ENCODE peak calls at places on chromosomes 6 and 20, in seven cellular contexts. One of them, this sample, is unnamed.

GRCh38 chr6:163354085-163354484 is 60.4 kb upstream of the QKI start:
- DNase-seq in tibial nerve: no peak
- DNase-seq in breast epithelium: no peak
- DNase-seq in stomach: no peak
- DNase-seq in A549: no peak
- DNase-seq in NB4: peak; percentile 72
- DNase-seq in endothelial cell of umbilical vein: peak; percentile 60
- DNase-seq in this sample: no peak

GRCh38 chr6:166784691-166785090 is 157.6 kb upstream of the RPS6KA2 start:
- DNase-seq in stomach: no peak
- DNase-seq in tibial nerve: no peak
- DNase-seq in breast epithelium: no peak
- DNase-seq in A549: no peak
- DNase-seq in endothelial cell of umbilical vein: no peak
- DNase-seq in NB4: no peak
- DNase-seq in this sample: no peak

GRCh38 chr20:32966881-32967781 is 37.1 kb downstream of the SUN5 start:
- DNase-seq in NB4: peak; percentile 68
- DNase-seq in A549: no peak
- DNase-seq in endothelial cell of umbilical vein: no peak
- DNase-seq in stomach: peak; percentile 25
- DNase-seq in tibial nerve: no peak
- DNase-seq in breast epithelium: peak; percentile 14
- DNase-seq in this sample: no peak

GRCh38 chr20:11935754-11936551 is 18.3 kb downstream of the BTBD3 start:
- DNase-seq in A549: no peak
- DNase-seq in endothelial cell of umbilical vein: no peak
- DNase-seq in NB4: no peak
- DNase-seq in tibial nerve: no peak
- DNase-seq in breast epithelium: no peak
- DNase-seq in stomach: no peak
- DNase-seq in this sample: no peak

GRCh38 chr20:49914310-49915117 is 815 bp downstream of the SPATA2 start:
- DNase-seq in stomach: no peak
- DNase-seq in endothelial cell of umbilical vein: peak; percentile 29
- DNase-seq in A549: no peak
- DNase-seq in breast epithelium: no peak
- DNase-seq in tibial nerve: no peak
- DNase-seq in NB4: peak; percentile 57
- DNase-seq in this sample: peak; percentile 38

GRCh38 chr6:166612471-166612881 is 14.6 kb downstream of the RPS6KA2 start:
- DNase-seq in endothelial cell of umbilical vein: no peak
- DNase-seq in A549: no peak
- DNase-seq in tibial nerve: no peak
- DNase-seq in stomach: no peak
- DNase-seq in NB4: no peak
- DNase-seq in breast epithelium: no peak
- DNase-seq in this sample: no peak

GRCh38 chr6:44452725-44453124 is 65.2 kb downstream of the CDC5L start:
- DNase-seq in endothelial cell of umbilical vein: peak; percentile 20
- DNase-seq in breast epithelium: no peak
- DNase-seq in NB4: no peak
- DNase-seq in A549: peak; percentile 61
- DNase-seq in stomach: no peak
- DNase-seq in tibial nerve: no peak
- DNase-seq in this sample: peak; percentile 45

GRCh38 chr20:32946629-32947028 is 57.6 kb downstream of the SUN5 start:
- DNase-seq in A549: no peak
- DNase-seq in NB4: no peak
- DNase-seq in tibial nerve: no peak
- DNase-seq in breast epithelium: no peak
- DNase-seq in stomach: no peak
- DNase-seq in endothelial cell of umbilical vein: no peak
- DNase-seq in this sample: no peak

GRCh38 chr20:32763202-32763999 is 1.2 kb downstream of the DNMT3B start:
- DNase-seq in NB4: peak; percentile 38
- DNase-seq in endothelial cell of umbilical vein: no peak
- DNase-seq in breast epithelium: no peak
- DNase-seq in A549: no peak
- DNase-seq in stomach: no peak
- DNase-seq in tibial nerve: no peak
- DNase-seq in this sample: no peak

GRCh38 chr6:131763749-131764148 is 44.1 kb upstream of the ENPP1 start:
- DNase-seq in NB4: no peak
- DNase-seq in tibial nerve: no peak
- DNase-seq in breast epithelium: no peak
- DNase-seq in endothelial cell of umbilical vein: no peak
- DNase-seq in A549: no peak
- DNase-seq in stomach: no peak
- DNase-seq in this sample: no peak

GRCh38 chr6:8207869-8208191 is 105.5 kb upstream of the EEF1E1 start:
- DNase-seq in A549: no peak
- DNase-seq in tibial nerve: no peak
- DNase-seq in stomach: no peak
- DNase-seq in breast epithelium: no peak
- DNase-seq in NB4: no peak
- DNase-seq in endothelial cell of umbilical vein: no peak
- DNase-seq in this sample: no peak

GRCh38 chr20:20643925-20644324 is 68.5 kb downstream of the RALGAPA2 start:
- DNase-seq in stomach: no peak
- DNase-seq in tibial nerve: no peak
- DNase-seq in endothelial cell of umbilical vein: no peak
- DNase-seq in breast epithelium: no peak
- DNase-seq in A549: no peak
- DNase-seq in NB4: no peak
- DNase-seq in this sample: no peak

GRCh38 chr20:41617059-41617921 is 887 bp downstream of the CHD6 start:
- DNase-seq in stomach: no peak
- DNase-seq in breast epithelium: no peak
- DNase-seq in tibial nerve: peak; percentile 7
- DNase-seq in endothelial cell of umbilical vein: peak; percentile 49
- DNase-seq in NB4: peak; percentile 77
- DNase-seq in A549: peak; percentile 28
- DNase-seq in this sample: peak; percentile 40

GRCh38 chr6:118207947-118208346 is 300.9 kb downstream of the SLC35F1 start:
- DNase-seq in A549: no peak
- DNase-seq in endothelial cell of umbilical vein: no peak
- DNase-seq in tibial nerve: no peak
- DNase-seq in NB4: no peak
- DNase-seq in breast epithelium: no peak
- DNase-seq in stomach: no peak
- DNase-seq in this sample: no peak

GRCh38 chr6:144151010-144151727 is 852 bp downstream of the STX11 start:
- DNase-seq in endothelial cell of umbilical vein: peak; percentile 64
- DNase-seq in tibial nerve: peak; percentile 36
- DNase-seq in stomach: no peak
- DNase-seq in A549: peak; percentile 3
- DNase-seq in NB4: peak; percentile 75
- DNase-seq in breast epithelium: no peak
- DNase-seq in this sample: no peak
- TF ChIP-seq POLR2A in endothelial cell of umbilical vein: no peak
- TF ChIP-seq POLR2A in tibial nerve: peak; percentile 21
- TF ChIP-seq POLR2A in stomach: no peak
- TF ChIP-seq POLR2A in A549: no peak
- TF ChIP-seq POLR2A in NB4: peak; percentile 31
- TF ChIP-seq POLR2A in breast epithelium: no peak
- TF ChIP-seq POLR2A in this sample: no peak

DNA sequence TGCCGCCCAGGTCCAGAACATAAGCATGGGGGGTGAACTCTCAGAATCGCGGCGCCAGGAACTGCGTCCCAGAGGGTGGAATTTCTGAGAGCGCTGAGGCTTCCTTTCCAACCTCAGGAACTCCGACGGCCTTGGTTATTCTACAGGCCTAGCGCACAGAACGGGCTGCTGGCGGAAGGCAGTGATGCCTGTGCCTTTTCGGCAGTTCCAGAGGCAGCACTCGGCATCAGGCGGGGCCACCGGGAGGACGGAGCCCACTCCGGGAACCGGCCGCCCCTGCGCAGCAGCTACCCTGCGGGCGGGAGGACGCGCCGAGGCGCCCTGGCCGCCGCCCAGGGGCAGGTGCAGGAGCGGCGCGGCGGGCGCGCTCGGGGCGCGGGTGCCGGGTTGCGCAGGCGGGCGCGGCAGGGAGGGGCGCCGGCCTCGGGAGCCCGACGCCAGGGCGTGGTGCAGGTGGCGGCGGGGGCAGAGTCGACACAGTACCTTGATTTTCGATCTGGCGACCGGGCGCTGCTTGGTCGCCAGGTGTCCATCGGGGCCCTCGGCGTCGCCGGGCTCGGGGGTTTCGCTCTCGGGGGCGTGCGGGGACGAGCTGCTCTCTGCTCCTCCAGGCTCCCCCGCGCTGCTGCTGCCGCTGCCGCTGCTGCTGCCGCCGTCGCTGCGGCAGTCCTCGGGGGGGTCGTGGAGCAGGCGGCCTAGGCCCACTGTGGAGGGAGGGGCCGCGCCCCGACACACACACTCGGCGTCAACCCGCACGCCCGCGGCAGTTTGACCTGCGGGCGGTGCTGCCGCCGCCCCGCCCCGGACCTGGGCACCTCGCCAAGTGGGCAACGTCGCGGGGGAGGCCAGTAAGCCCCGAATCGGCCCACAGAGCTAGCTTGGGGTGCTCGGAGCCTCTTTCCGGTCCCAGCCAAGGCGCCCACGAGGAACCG is 1.3 kb downstream of the OVOL2 start:
- DNase-seq in tibial nerve: no peak
- DNase-seq in stomach: peak; percentile 64
- DNase-seq in A549: peak; percentile 34
- DNase-seq in endothelial cell of umbilical vein: no peak
- DNase-seq in breast epithelium: no peak
- DNase-seq in NB4: peak; percentile 20
- DNase-seq in this sample: no peak
- TF ChIP-seq POLR2A in tibial nerve: no peak
- TF ChIP-seq POLR2A in stomach: no peak
- TF ChIP-seq POLR2A in A549: no peak
- TF ChIP-seq POLR2A in endothelial cell of umbilical vein: no peak
- TF ChIP-seq POLR2A in breast epithelium: no peak
- TF ChIP-seq POLR2A in NB4: no peak
- TF ChIP-seq POLR2A in this sample: no peak

GRCh38 chr6:159760602-159761057 is 1.2 kb upstream of the ACAT2 start:
- DNase-seq in A549: peak; percentile 16
- DNase-seq in breast epithelium: no peak
- DNase-seq in stomach: no peak
- DNase-seq in endothelial cell of umbilical vein: peak; percentile 44
- DNase-seq in NB4: no peak
- DNase-seq in tibial nerve: no peak
- DNase-seq in this sample: peak; percentile 19
- TF ChIP-seq POLR2A in A549: no peak
- TF ChIP-seq POLR2A in breast epithelium: no peak
- TF ChIP-seq POLR2A in stomach: no peak
- TF ChIP-seq POLR2A in endothelial cell of umbilical vein: no peak
- TF ChIP-seq POLR2A in NB4: no peak
- TF ChIP-seq POLR2A in tibial nerve: no peak
- TF ChIP-seq POLR2A in this sample: no peak

GRCh38 chr6:26175428-26176181 is 88.4 kb downstream of the HFE start:
- DNase-seq in tibial nerve: no peak
- DNase-seq in A549: peak; percentile 72
- DNase-seq in stomach: no peak
- DNase-seq in endothelial cell of umbilical vein: peak; percentile 85
- DNase-seq in NB4: peak; percentile 89
- DNase-seq in breast epithelium: no peak
- DNase-seq in this sample: no peak
- TF ChIP-seq POLR2A in tibial nerve: no peak
- TF ChIP-seq POLR2A in A549: no peak
- TF ChIP-seq POLR2A in stomach: no peak
- TF ChIP-seq POLR2A in endothelial cell of umbilical vein: no peak
- TF ChIP-seq POLR2A in NB4: no peak
- TF ChIP-seq POLR2A in breast epithelium: no peak
- TF ChIP-seq POLR2A in this sample: no peak

GRCh38 chr20:62252342-62252966 is 14.1 kb downstream of the OSBPL2 start:
- DNase-seq in tibial nerve: no peak
- DNase-seq in endothelial cell of umbilical vein: no peak
- DNase-seq in breast epithelium: no peak
- DNase-seq in A549: no peak
- DNase-seq in NB4: peak; percentile 47
- DNase-seq in stomach: no peak
- DNase-seq in this sample: peak; percentile 82
- TF ChIP-seq POLR2A in tibial nerve: no peak
- TF ChIP-seq POLR2A in endothelial cell of umbilical vein: no peak
- TF ChIP-seq POLR2A in breast epithelium: no peak
- TF ChIP-seq POLR2A in A549: no peak
- TF ChIP-seq POLR2A in NB4: no peak
- TF ChIP-seq POLR2A in stomach: no peak
- TF ChIP-seq POLR2A in this sample: no peak

GRCh38 chr6:110895907-110896608 is 21.5 kb downstream of the AMD1 start:
- DNase-seq in stomach: no peak
- DNase-seq in tibial nerve: no peak
- DNase-seq in A549: no peak
- DNase-seq in endothelial cell of umbilical vein: no peak
- DNase-seq in NB4: no peak
- DNase-seq in breast epithelium: no peak
- DNase-seq in this sample: no peak

GRCh38 chr6:110902091-110902490 is 27.5 kb downstream of the AMD1 start:
- DNase-seq in breast epithelium: no peak
- DNase-seq in stomach: no peak
- DNase-seq in A549: no peak
- DNase-seq in tibial nerve: no peak
- DNase-seq in NB4: no peak
- DNase-seq in endothelial cell of umbilical vein: no peak
- DNase-seq in this sample: no peak

GRCh38 chr6:110897433-110897832 is 22.8 kb downstream of the AMD1 start:
- DNase-seq in endothelial cell of umbilical vein: no peak
- DNase-seq in A549: peak; percentile 21
- DNase-seq in tibial nerve: no peak
- DNase-seq in stomach: no peak
- DNase-seq in breast epithelium: no peak
- DNase-seq in NB4: peak; percentile 37
- DNase-seq in this sample: no peak

GRCh38 chr6:110898111-110898510 is 23.5 kb downstream of the AMD1 start:
- DNase-seq in tibial nerve: no peak
- DNase-seq in endothelial cell of umbilical vein: no peak
- DNase-seq in stomach: no peak
- DNase-seq in NB4: no peak
- DNase-seq in A549: no peak
- DNase-seq in breast epithelium: no peak
- DNase-seq in this sample: no peak

DNA sequence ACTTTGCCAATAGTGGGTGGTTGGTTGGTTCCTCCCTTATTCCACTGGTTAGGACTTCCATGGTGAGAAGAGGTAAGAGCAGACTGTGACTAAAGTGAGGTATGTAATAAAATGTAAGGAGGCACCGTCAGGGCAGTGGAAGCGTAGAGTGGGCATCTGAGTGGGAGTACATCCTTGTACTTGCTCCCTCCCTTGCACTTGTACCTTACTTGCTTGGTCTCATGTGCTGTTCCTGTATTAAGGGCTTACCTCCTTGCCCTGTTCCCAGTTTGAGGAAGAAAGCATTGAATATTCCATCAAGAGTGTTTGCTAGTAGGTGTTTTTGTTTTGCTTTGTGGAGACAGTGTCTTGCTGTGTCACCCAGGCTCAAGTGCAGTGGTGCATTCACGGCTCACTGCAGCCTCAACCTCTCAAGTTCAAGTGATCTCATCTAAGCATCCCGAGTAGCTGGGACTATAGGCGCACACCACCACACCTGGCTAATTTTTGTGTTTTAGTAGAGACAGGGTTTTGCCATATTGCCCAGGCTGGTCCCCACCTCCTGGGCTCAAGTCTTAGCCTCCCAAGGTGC is 25.5 kb downstream of the AMD1 start:
- DNase-seq in tibial nerve: no peak
- DNase-seq in breast epithelium: no peak
- DNase-seq in NB4: no peak
- DNase-seq in stomach: no peak
- DNase-seq in endothelial cell of umbilical vein: no peak
- DNase-seq in A549: no peak
- DNase-seq in this sample: no peak
- TF ChIP-seq POLR2A in tibial nerve: no peak
- TF ChIP-seq POLR2A in breast epithelium: no peak
- TF ChIP-seq POLR2A in NB4: no peak
- TF ChIP-seq POLR2A in stomach: no peak
- TF ChIP-seq POLR2A in endothelial cell of umbilical vein: no peak
- TF ChIP-seq POLR2A in A549: no peak
- TF ChIP-seq POLR2A in this sample: no peak

GRCh38 chr6:33988121-33989015 is 157.5 kb downstream of the GRM4 start:
- DNase-seq in stomach: peak; percentile 76
- DNase-seq in endothelial cell of umbilical vein: no peak
- DNase-seq in breast epithelium: no peak
- DNase-seq in tibial nerve: no peak
- DNase-seq in A549: no peak
- DNase-seq in NB4: no peak
- DNase-seq in this sample: no peak
- TF ChIP-seq POLR2A in stomach: no peak
- TF ChIP-seq POLR2A in endothelial cell of umbilical vein: no peak
- TF ChIP-seq POLR2A in breast epithelium: no peak
- TF ChIP-seq POLR2A in tibial nerve: no peak
- TF ChIP-seq POLR2A in A549: no peak
- TF ChIP-seq POLR2A in NB4: no peak
- TF ChIP-seq POLR2A in this sample: no peak